ENCODE peak calls at places on chromosomes 16 and 17, in eight cellular contexts. M, A, Q, X, Z, P, Y and E are unnamed samples.

GRCh38 chr16:10558746-10559641 is 21.4 kb downstream of the EMP2 start:
- DNase-seq in M (peak), A (no peak), Q (peak), X (peak), Z (no peak), P (no peak), Y (no peak), E (no peak)

GRCh38 chr17:49616546-49617205 is 41.0 kb downstream of the NXPH3 start:
- DNase-seq in M (peak), A (no peak), Q (peak), X (peak), Z (no peak), P (no peak), Y (no peak), E (no peak)

GRCh38 chr16:87344931-87345631 is 27.9 kb upstream of the C16orf95 start:
- DNase-seq in M (no peak), A (no peak), Q (no peak), X (peak), Z (no peak), P (peak), Y (no peak), E (no peak)

GRCh38 chr16:81697886-81698635 is 81.0 kb upstream of the PLCG2 start:
- DNase-seq in M (no peak), A (no peak), Q (no peak), X (no peak), Z (no peak), P (no peak), Y (no peak), E (no peak)

GRCh38 chr17:66920965-66921364 is 43.5 kb upstream of the CACNG4 start:
- DNase-seq in M (peak), A (no peak), Q (no peak), X (no peak), Z (no peak), P (no peak), Y (no peak), E (no peak)

GRCh38 chr16:56136256-56136655 is 55.0 kb upstream of the GNAO1 start:
- DNase-seq in M (no peak), A (no peak), Q (no peak), X (no peak), Z (no peak), P (no peak), Y (no peak), E (no peak)

GRCh38 chr16:57637424-57637823 is 9.0 kb downstream of the ADGRG1 start:
- DNase-seq in M (no peak), A (no peak), Q (no peak), X (no peak), Z (no peak), P (no peak), Y (no peak), E (no peak)

GRCh38 chr17:50348522-50349240 is 2.8 kb downstream of the XYLT2 start:
- DNase-seq in M (peak), A (no peak), Q (no peak), X (peak), Z (no peak), P (no peak), Y (no peak), E (no peak)

GRCh38 chr16:27390157-27390556 is 11.8 kb upstream of the IL21R start:
- DNase-seq in M (no peak), A (no peak), Q (no peak), X (no peak), Z (no peak), P (no peak), Y (no peak), E (no peak)

GRCh38 chr16:14232106-14232890 is 161.2 kb downstream of the MRTFB start:
- DNase-seq in M (no peak), A (no peak), Q (no peak), X (no peak), Z (no peak), P (no peak), Y (no peak), E (no peak)

GRCh38 chr17:21397341-21398050 is 21.3 kb downstream of the KCNJ12 start:
- DNase-seq in M (peak), A (no peak), Q (peak), X (no peak), Z (no peak), P (no peak), Y (no peak), E (peak)

GRCh38 chr16:66250686-66251405 is 115.6 kb upstream of the CDH5 start:
- DNase-seq in M (peak), A (no peak), Q (no peak), X (no peak), Z (no peak), P (no peak), Y (no peak), E (no peak)

GRCh38 chr16:50679266-50679665 is 1.8 kb downstream of the SNX20 start:
- DNase-seq in M (no peak), A (no peak), Q (no peak), X (no peak), Z (no peak), P (no peak), Y (no peak), E (no peak)